ENCODE peak calls at places on chromosomes 11 and 22, in four cellular contexts. Q, I, E and T are unnamed samples.

GRCh38 chr11:109422755-109423113 is 744 bp downstream of the C11orf87 start:
- DNase-seq in Q (no peak), I (no peak), E (no peak), T (peak)

GRCh38 chr11:120793150-120793549 is 230.8 kb upstream of the TBCEL start:
- DNase-seq in Q (no peak), I (no peak), E (no peak), T (no peak)

GRCh38 chr11:125938418-125938817 is 7.4 kb upstream of the VSIG10L2 start:
- DNase-seq in Q (no peak), I (no peak), E (peak), T (no peak)

GRCh38 chr11:86632499-86633269 is 39.7 kb downstream of the ME3 start:
- DNase-seq in Q (peak), I (peak), E (peak), T (peak)

GRCh38 chr11:8732276-8732675 is 49.7 kb downstream of the RPL27A start:
- DNase-seq in Q (no peak), I (no peak), E (no peak), T (no peak)

GRCh38 chr11:33553486-33553885 is 147.1 kb downstream of the C11orf91 start:
- DNase-seq in Q (no peak), I (peak), E (no peak), T (peak)

GRCh38 chr11:35605691-35606090 is 12.6 kb upstream of the FJX1 start:
- DNase-seq in Q (no peak), I (peak), E (no peak), T (no peak)

GRCh38 chr11:120869516-120870011 is 154.3 kb upstream of the TBCEL start:
- DNase-seq in Q (no peak), I (no peak), E (no peak), T (no peak)

GRCh38 chr11:117197516-117198456 is 1.4 kb upstream of the TAGLN start:
- DNase-seq in Q (no peak), I (peak), E (peak), T (no peak)

GRCh38 chr11:57781529-57781943 is 19.9 kb downstream of the CTNND1 start:
- DNase-seq in Q (no peak), I (no peak), E (peak), T (peak)

GRCh38 chr11:68581439-68581838 is 102.9 kb upstream of the GAL start:
- DNase-seq in Q (no peak), I (no peak), E (no peak), T (no peak)

GRCh38 chr11:119066481-119066880 is 1.1 kb upstream of the VPS11 start:
- DNase-seq in Q (no peak), I (no peak), E (no peak), T (no peak)

GRCh38 chr11:44574620-44575287 is 9.3 kb downstream of the CD82 start:
- DNase-seq in Q (no peak), I (peak), E (no peak), T (peak)

GRCh38 chr11:116275634-116276033 is 497.2 kb downstream of the BUD13 start:
- DNase-seq in Q (no peak), I (peak), E (no peak), T (peak)

GRCh38 chr11:35933572-35933925 is 10.3 kb upstream of the LDLRAD3 start:
- DNase-seq in Q (no peak), I (no peak), E (no peak), T (no peak)

GRCh38 chr22:30857103-30857502 is 111.5 kb downstream of the MORC2 start:
- DNase-seq in Q (no peak), I (no peak), E (no peak), T (no peak)

GRCh38 chr11:79510948-79511347 is 70.1 kb upstream of the TENM4 start:
- DNase-seq in Q (no peak), I (no peak), E (no peak), T (no peak)

GRCh38 chr22:27731621-27732020 is 69.9 kb downstream of the MN1 start:
- DNase-seq in Q (no peak), I (no peak), E (no peak), T (no peak)

GRCh38 chr11:29119116-29119515 is 897.7 kb downstream of the KCNA4 start:
- DNase-seq in Q (no peak), I (peak), E (no peak), T (no peak)

GRCh38 chr11:2582436-2582931 is 117.3 kb downstream of the KCNQ1OT1 start:
- DNase-seq in Q (no peak), I (no peak), E (peak), T (no peak)

GRCh38 chr11:73152086-73152853 is 10.2 kb upstream of the FCHSD2 start:
- DNase-seq in Q (no peak), I (no peak), E (no peak), T (no peak)

GRCh38 chr11:68270334-68271022 is 1.3 kb downstream of the C11orf24 start:
- DNase-seq in Q (no peak), I (no peak), E (no peak), T (no peak)

GRCh38 chr11:11989774-11990744 is 18.4 kb downstream of the DKK3 start:
- DNase-seq in Q (no peak), I (peak), E (no peak), T (no peak)

GRCh38 chr22:41499624-41500280 is 30.8 kb downstream of the ACO2 start:
- DNase-seq in Q (no peak), I (no peak), E (no peak), T (no peak)

GRCh38 chr11:116148056-116148455 is 624.7 kb downstream of the BUD13 start:
- DNase-seq in Q (no peak), I (no peak), E (peak), T (no peak)

GRCh38 chr11:73249304-73249703 is 22.8 kb upstream of the P2RY6 start:
- DNase-seq in Q (no peak), I (peak), E (peak), T (peak)

GRCh38 chr11:45665206-45665932 is at the start of gene CHST1:
- DNase-seq in Q (no peak), I (peak), E (peak), T (peak)

GRCh38 chr11:94794287-94795168 is 26.4 kb downstream of the AMOTL1 start:
- DNase-seq in Q (no peak), I (peak), E (no peak), T (peak)

GRCh38 chr22:29814003-29814402 is 24.1 kb downstream of the ASCC2 start:
- DNase-seq in Q (no peak), I (no peak), E (no peak), T (no peak)

GRCh38 chr22:29816980-29817379 is 21.1 kb downstream of the ASCC2 start:
- DNase-seq in Q (no peak), I (no peak), E (no peak), T (peak)

GRCh38 chr22:29816128-29816527 is 21.9 kb downstream of the ASCC2 start:
- DNase-seq in Q (no peak), I (no peak), E (no peak), T (no peak)

GRCh38 chr22:29816539-29816938 is 21.5 kb downstream of the ASCC2 start:
- DNase-seq in Q (no peak), I (no peak), E (no peak), T (no peak)

GRCh38 chr22:29815580-29815979 is 22.5 kb downstream of the ASCC2 start:
- DNase-seq in Q (no peak), I (no peak), E (no peak), T (no peak)
- H3K27ac ChIP-seq in Q (no peak), I (no peak), E (no peak), T (no peak)

DNA sequence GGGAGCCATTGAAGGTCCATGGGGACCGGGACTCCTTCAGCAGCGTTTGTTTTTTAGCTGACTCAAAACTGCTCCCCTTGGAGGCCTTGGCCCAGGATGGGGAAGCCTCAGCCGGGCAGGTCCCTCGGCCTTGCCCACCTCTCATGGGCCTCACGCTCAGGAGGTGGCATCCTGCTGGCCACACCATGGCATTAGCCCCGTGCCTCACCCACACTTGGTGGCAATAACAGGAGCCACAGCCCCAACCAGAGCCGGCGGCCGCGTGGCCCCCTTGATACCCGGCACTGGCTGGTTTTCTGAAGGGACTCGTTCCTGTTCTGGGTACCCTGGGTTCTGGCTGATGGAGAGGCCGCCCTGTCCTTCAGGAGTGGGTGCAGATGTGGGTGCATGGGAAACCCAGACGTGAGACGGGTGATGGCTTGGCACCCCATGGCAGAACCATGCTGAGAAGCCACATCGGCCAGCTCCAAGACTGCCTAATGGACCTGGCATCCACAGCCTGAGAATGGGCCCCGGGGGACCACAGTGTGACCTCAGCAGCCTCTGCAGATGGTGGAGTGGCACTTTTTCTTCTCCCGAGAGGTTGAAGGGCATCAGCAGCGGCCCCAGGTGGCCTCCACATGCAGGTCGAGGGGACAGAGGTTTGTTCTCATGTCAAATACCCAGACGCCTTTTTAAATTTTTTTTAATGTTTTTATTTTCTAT is 49.8 kb upstream of the PPARA start:
- DNase-seq in Q (no peak), I (no peak), E (no peak), T (no peak)
- H3K9ac ChIP-seq in Q (no peak), I (no peak), E (no peak), T (no peak)

GRCh38 chr11:74671520-74672196 is 59.6 kb downstream of the CHRDL2 start:
- DNase-seq in Q (no peak), I (peak), E (no peak), T (no peak)
- H3K4me2 ChIP-seq in Q (no peak), I (no peak), E (no peak), T (no peak)

GRCh38 chr11:20010106-20010860 is 150.0 kb downstream of the DBX1 start:
- DNase-seq in Q (no peak), I (no peak), E (no peak), T (no peak)

GRCh38 chr11:20008190-20008801 is 152.0 kb downstream of the DBX1 start:
- DNase-seq in Q (no peak), I (no peak), E (no peak), T (no peak)

GRCh38 chr11:20010861-20011225 is 149.4 kb downstream of the DBX1 start:
- DNase-seq in Q (no peak), I (no peak), E (no peak), T (no peak)

GRCh38 chr11:20007386-20007785 is 152.9 kb downstream of the DBX1 start:
- DNase-seq in Q (no peak), I (no peak), E (no peak), T (no peak)

DNA sequence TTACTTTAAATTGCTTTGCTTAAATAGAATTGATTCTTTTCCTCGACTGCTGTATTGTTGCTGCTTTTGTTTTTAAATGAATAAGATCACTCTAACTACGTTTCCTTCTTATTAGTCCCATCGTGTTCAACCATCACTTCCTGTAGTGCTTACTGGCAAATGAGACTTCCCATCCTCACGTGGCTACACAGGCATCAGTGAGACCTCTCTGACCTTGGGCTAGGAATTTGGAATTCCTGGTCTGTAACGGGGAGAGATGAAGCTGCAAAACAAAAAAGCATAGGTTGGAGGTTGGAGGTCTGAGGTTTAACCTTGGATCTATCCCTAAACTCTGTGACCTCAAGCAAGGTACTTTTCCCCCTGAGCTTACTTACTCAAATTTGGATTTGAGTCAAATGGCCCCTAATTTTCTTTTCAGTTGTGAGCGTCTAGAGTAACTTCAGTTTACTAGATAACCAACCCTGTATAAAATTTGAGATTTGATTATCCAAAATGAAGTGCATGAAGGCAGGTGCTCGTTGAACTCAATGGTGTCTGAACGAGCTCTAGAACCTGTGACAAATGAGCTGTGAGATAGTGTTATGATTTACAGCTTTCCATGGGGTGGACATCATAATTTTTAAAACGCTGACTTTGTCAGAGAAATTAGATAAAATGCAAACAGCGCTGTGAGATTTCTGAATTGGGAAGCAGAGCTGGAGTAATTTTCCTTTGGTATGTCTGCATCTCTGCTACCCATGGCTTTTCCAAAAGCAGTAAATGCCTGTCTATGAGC is 151.2 kb downstream of the DBX1 start:
- DNase-seq in Q (no peak), I (no peak), E (no peak), T (no peak)
- H3K27ac ChIP-seq in Q (no peak), I (no peak), E (no peak), T (no peak)

DNA sequence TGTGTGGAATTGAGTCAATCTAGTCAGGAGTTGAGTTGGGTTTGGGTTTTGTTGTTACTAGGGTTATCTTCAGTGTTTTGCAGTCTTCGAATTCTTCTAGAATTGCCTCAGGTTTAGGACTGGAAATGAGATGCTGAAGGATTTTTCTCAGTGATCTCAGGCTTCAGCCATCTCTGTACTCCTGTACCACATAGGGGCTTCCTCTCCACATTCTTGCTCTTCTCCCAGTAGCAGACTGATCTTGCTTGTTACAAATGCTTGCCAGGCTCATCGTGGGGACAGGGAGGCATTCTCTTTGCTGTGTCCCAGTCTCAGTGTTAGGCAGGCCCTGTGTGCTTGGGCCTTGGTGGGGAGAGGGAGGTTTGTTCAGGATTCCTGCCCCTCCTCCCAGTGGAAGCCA is 96.1 kb downstream of the LRRC32 start:
- DNase-seq in Q (no peak), I (peak), E (no peak), T (no peak)
- H3K9ac ChIP-seq in Q (no peak), I (no peak), E (no peak), T (no peak)

DNA sequence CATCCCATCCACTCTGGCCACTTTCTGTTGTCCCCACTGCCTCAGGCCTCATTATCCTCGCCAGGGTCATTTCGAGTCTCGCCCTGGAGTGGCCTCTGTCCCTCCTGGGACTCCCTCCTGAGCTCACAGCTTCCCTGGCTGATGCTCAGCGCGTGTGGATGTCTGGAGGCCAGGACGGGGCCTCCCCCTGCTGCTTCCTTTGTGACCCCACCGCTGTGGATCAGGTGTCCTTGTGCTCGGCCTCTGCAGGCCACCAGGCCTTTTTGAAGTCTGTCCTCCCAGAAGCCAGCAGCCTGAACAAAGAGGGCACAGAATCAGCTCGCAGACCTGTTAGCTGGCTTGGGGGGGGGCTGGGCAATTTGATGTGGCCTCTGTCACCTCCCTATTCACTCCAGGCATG is 13.5 kb downstream of the CBX6 start:
- DNase-seq in Q (no peak), I (no peak), E (peak), T (no peak)
- H3K4me2 ChIP-seq in Q (no peak), I (no peak), E (no peak), T (no peak)